ENCODE peak calls at places on chromosomes 13 and 19, in eight cellular contexts. One of them, this sample, is unnamed.

GRCh38 chr19:12939292-12939606 is 840 bp downstream of the CALR start:
- DNase-seq in aorta: no peak
- DNase-seq in iPS DF 6.9: no peak
- DNase-seq in kidney: peak; percentile 78
- DNase-seq in fibroblast of lung: peak; percentile 57
- DNase-seq in spleen: no peak
- DNase-seq in osteoblast: peak; percentile 94
- DNase-seq in effector memory CD4-positive, alpha-beta T cell: no peak
- DNase-seq in this sample: no peak

GRCh38 chr19:16052353-16052752 is 23.9 kb upstream of the TPM4 start:
- DNase-seq in effector memory CD4-positive, alpha-beta T cell: no peak
- DNase-seq in kidney: no peak
- DNase-seq in fibroblast of lung: no peak
- DNase-seq in iPS DF 6.9: no peak
- DNase-seq in spleen: no peak
- DNase-seq in osteoblast: no peak
- DNase-seq in aorta: peak; percentile 28
- DNase-seq in this sample: no peak

GRCh38 chr19:17469092-17469370 is 1.3 kb upstream of the SLC27A1 start:
- DNase-seq in aorta: no peak
- DNase-seq in spleen: no peak
- DNase-seq in fibroblast of lung: no peak
- DNase-seq in kidney: no peak
- DNase-seq in iPS DF 6.9: no peak
- DNase-seq in effector memory CD4-positive, alpha-beta T cell: no peak
- DNase-seq in osteoblast: peak; percentile 56
- DNase-seq in this sample: no peak

GRCh38 chr13:41564046-41564445 is 106.7 kb downstream of the RGCC start:
- DNase-seq in fibroblast of lung: peak; percentile 41
- DNase-seq in iPS DF 6.9: no peak
- DNase-seq in osteoblast: no peak
- DNase-seq in aorta: no peak
- DNase-seq in kidney: no peak
- DNase-seq in effector memory CD4-positive, alpha-beta T cell: no peak
- DNase-seq in spleen: no peak
- DNase-seq in this sample: no peak

GRCh38 chr19:28468701-28469459 is 744.1 kb downstream of the UQCRFS1 start:
- DNase-seq in aorta: peak; percentile 56
- DNase-seq in osteoblast: peak; percentile 87
- DNase-seq in iPS DF 6.9: no peak
- DNase-seq in spleen: peak; percentile 85
- DNase-seq in kidney: peak; percentile 72
- DNase-seq in fibroblast of lung: peak; percentile 77
- DNase-seq in effector memory CD4-positive, alpha-beta T cell: no peak
- DNase-seq in this sample: no peak

GRCh38 chr13:78215458-78215857 is 296.8 kb upstream of the EDNRB start:
- DNase-seq in iPS DF 6.9: no peak
- DNase-seq in fibroblast of lung: no peak
- DNase-seq in aorta: no peak
- DNase-seq in spleen: no peak
- DNase-seq in effector memory CD4-positive, alpha-beta T cell: no peak
- DNase-seq in osteoblast: no peak
- DNase-seq in kidney: no peak
- DNase-seq in this sample: no peak

GRCh38 chr13:39965309-39965708 is 309.8 kb downstream of the COG6 start:
- DNase-seq in aorta: no peak
- DNase-seq in effector memory CD4-positive, alpha-beta T cell: no peak
- DNase-seq in fibroblast of lung: no peak
- DNase-seq in kidney: no peak
- DNase-seq in osteoblast: no peak
- DNase-seq in iPS DF 6.9: no peak
- DNase-seq in spleen: no peak
- DNase-seq in this sample: no peak

GRCh38 chr13:39451860-39452301 is 151.1 kb downstream of the LHFPL6 start:
- DNase-seq in kidney: no peak
- DNase-seq in spleen: no peak
- DNase-seq in osteoblast: no peak
- DNase-seq in effector memory CD4-positive, alpha-beta T cell: no peak
- DNase-seq in aorta: no peak
- DNase-seq in fibroblast of lung: peak; percentile 37
- DNase-seq in iPS DF 6.9: no peak
- DNase-seq in this sample: no peak

GRCh38 chr13:108377646-108378206 is 108.2 kb downstream of the TNFSF13B start:
- DNase-seq in spleen: no peak
- DNase-seq in kidney: no peak
- DNase-seq in osteoblast: no peak
- DNase-seq in effector memory CD4-positive, alpha-beta T cell: no peak
- DNase-seq in aorta: no peak
- DNase-seq in iPS DF 6.9: no peak
- DNase-seq in fibroblast of lung: no peak
- DNase-seq in this sample: no peak

GRCh38 chr13:50124536-50125305 is 109.5 kb downstream of the KCNRG start:
- DNase-seq in spleen: peak; percentile 99
- DNase-seq in effector memory CD4-positive, alpha-beta T cell: peak; percentile 92
- DNase-seq in kidney: no peak
- DNase-seq in osteoblast: peak; percentile 92
- DNase-seq in iPS DF 6.9: no peak
- DNase-seq in fibroblast of lung: peak; percentile 97
- DNase-seq in aorta: peak; percentile 99
- DNase-seq in this sample: peak; percentile 98

GRCh38 chr19:33399081-33399744 is 25.7 kb downstream of the CEBPG start:
- DNase-seq in aorta: peak; percentile 40
- DNase-seq in kidney: peak; percentile 66
- DNase-seq in iPS DF 6.9: no peak
- DNase-seq in effector memory CD4-positive, alpha-beta T cell: no peak
- DNase-seq in spleen: peak; percentile 56
- DNase-seq in fibroblast of lung: no peak
- DNase-seq in osteoblast: peak; percentile 22
- DNase-seq in this sample: no peak

GRCh38 chr19:14146789-14147216 is 10.4 kb upstream of the ASF1B start:
- DNase-seq in iPS DF 6.9: no peak
- DNase-seq in effector memory CD4-positive, alpha-beta T cell: no peak
- DNase-seq in aorta: no peak
- DNase-seq in spleen: no peak
- DNase-seq in fibroblast of lung: peak; percentile 81
- DNase-seq in osteoblast: peak; percentile 99
- DNase-seq in kidney: no peak
- DNase-seq in this sample: no peak

GRCh38 chr19:14570864-14571527 is 870 bp downstream of the NDUFB7 start:
- DNase-seq in aorta: no peak
- DNase-seq in osteoblast: peak; percentile 0
- DNase-seq in effector memory CD4-positive, alpha-beta T cell: no peak
- DNase-seq in spleen: no peak
- DNase-seq in iPS DF 6.9: no peak
- DNase-seq in kidney: no peak
- DNase-seq in fibroblast of lung: no peak
- DNase-seq in this sample: no peak

GRCh38 chr13:110322126-110322827 is 15.2 kb downstream of the COL4A2 start:
- DNase-seq in fibroblast of lung: no peak
- DNase-seq in effector memory CD4-positive, alpha-beta T cell: no peak
- DNase-seq in spleen: no peak
- DNase-seq in iPS DF 6.9: no peak
- DNase-seq in kidney: peak; percentile 72
- DNase-seq in osteoblast: no peak
- DNase-seq in aorta: no peak
- DNase-seq in this sample: no peak

GRCh38 chr19:22354665-22355064 is 67.5 kb downstream of the ZNF98 start:
- DNase-seq in osteoblast: no peak
- DNase-seq in spleen: no peak
- DNase-seq in iPS DF 6.9: no peak
- DNase-seq in effector memory CD4-positive, alpha-beta T cell: no peak
- DNase-seq in kidney: no peak
- DNase-seq in fibroblast of lung: no peak
- DNase-seq in aorta: no peak
- DNase-seq in this sample: no peak
- H3K9me3 ChIP-seq in osteoblast: peaks cover 5% of the 10 kb centered on the region
- H3K9me3 ChIP-seq in spleen: peaks cover 3% of the 10 kb centered on the region
- H3K9me3 ChIP-seq in iPS DF 6.9: no peaks in the 10 kb centered on the region
- H3K9me3 ChIP-seq in effector memory CD4-positive, alpha-beta T cell: no peaks in the 10 kb centered on the region
- H3K9me3 ChIP-seq in kidney: no peaks in the 10 kb centered on the region
- H3K9me3 ChIP-seq in fibroblast of lung: no peaks in the 10 kb centered on the region
- H3K9me3 ChIP-seq in aorta: peaks cover 1% of the 10 kb centered on the region
- H3K9me3 ChIP-seq in this sample: no peaks in the 10 kb centered on the region

DNA sequence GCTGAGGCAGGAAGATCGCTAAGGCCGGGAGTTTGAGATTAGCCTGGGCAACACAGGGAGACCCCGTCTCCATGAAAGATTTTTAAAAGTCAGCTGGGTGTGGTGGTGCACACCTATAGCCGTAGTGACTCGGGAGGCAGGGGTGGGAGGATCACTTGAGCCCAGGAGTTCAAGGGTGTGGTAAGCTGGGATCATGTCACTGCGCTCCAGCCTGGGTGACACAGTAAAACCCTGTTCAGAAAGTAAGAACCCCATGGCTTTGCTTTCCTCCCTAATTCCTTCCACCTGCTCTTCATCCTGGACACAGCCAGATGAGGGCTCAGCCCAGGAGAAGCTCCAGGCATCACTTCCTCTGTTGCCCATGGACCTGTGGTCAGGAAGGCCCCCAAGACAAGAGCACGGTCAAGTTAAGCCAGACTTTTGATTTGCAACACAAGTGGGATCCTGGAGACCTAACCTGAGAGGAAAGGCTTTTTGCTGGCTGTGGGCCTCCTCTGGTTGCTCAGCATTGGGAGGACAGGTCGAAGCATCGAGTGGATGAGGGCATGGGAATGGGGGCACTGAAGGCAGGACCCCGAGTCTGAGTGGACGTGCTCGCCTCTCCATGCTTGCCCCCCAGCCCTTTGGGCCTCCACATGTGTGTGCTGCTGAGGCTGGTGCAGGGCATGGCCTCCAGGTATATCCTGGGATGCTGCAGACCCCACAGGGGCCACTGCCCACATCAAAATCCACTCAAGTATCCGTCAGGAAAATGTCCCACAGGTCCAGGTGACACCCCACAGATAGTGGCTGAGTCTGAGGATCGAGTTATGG is 25.4 kb downstream of the TUBA3C start:
- DNase-seq in fibroblast of lung: no peak
- DNase-seq in aorta: no peak
- DNase-seq in spleen: no peak
- DNase-seq in iPS DF 6.9: no peak
- DNase-seq in osteoblast: peak; percentile 61
- DNase-seq in effector memory CD4-positive, alpha-beta T cell: no peak
- DNase-seq in kidney: no peak
- DNase-seq in this sample: no peak
- H3K9me3 ChIP-seq in fibroblast of lung: no peaks in the 10 kb centered on the region
- H3K9me3 ChIP-seq in aorta: no peaks in the 10 kb centered on the region
- H3K9me3 ChIP-seq in spleen: no peaks in the 10 kb centered on the region
- H3K9me3 ChIP-seq in iPS DF 6.9: peaks cover 52% of the 10 kb centered on the region
- H3K9me3 ChIP-seq in osteoblast: peaks cover 4% of the 10 kb centered on the region
- H3K9me3 ChIP-seq in effector memory CD4-positive, alpha-beta T cell: no peaks in the 10 kb centered on the region
- H3K9me3 ChIP-seq in kidney: no peaks in the 10 kb centered on the region
- H3K9me3 ChIP-seq in this sample: no peaks in the 10 kb centered on the region

GRCh38 chr19:9329999-9330398 is 6.0 kb downstream of the ZNF559 start:
- DNase-seq in spleen: no peak
- DNase-seq in fibroblast of lung: no peak
- DNase-seq in effector memory CD4-positive, alpha-beta T cell: no peak
- DNase-seq in iPS DF 6.9: no peak
- DNase-seq in aorta: no peak
- DNase-seq in osteoblast: no peak
- DNase-seq in kidney: no peak
- DNase-seq in this sample: no peak
- H3K9me3 ChIP-seq in spleen: peaks cover 97% of the 10 kb centered on the region
- H3K9me3 ChIP-seq in fibroblast of lung: no peaks in the 10 kb centered on the region
- H3K9me3 ChIP-seq in effector memory CD4-positive, alpha-beta T cell: peaks cover 22% of the 10 kb centered on the region
- H3K9me3 ChIP-seq in iPS DF 6.9: peaks cover 2% of the 10 kb centered on the region
- H3K9me3 ChIP-seq in aorta: peaks cover 13% of the 10 kb centered on the region
- H3K9me3 ChIP-seq in osteoblast: peaks cover 12% of the 10 kb centered on the region
- H3K9me3 ChIP-seq in kidney: peaks cover 63% of the 10 kb centered on the region
- H3K9me3 ChIP-seq in this sample: peaks cover 29% of the 10 kb centered on the region

GRCh38 chr19:57028804-57029525 is 90.8 kb upstream of the USP29 start:
- DNase-seq in effector memory CD4-positive, alpha-beta T cell: no peak
- DNase-seq in aorta: no peak
- DNase-seq in spleen: no peak
- DNase-seq in fibroblast of lung: no peak
- DNase-seq in kidney: no peak
- DNase-seq in osteoblast: no peak
- DNase-seq in iPS DF 6.9: no peak
- DNase-seq in this sample: no peak

GRCh38 chr19:57031156-57031555 is 88.6 kb upstream of the USP29 start:
- DNase-seq in kidney: no peak
- DNase-seq in iPS DF 6.9: no peak
- DNase-seq in effector memory CD4-positive, alpha-beta T cell: no peak
- DNase-seq in aorta: no peak
- DNase-seq in spleen: no peak
- DNase-seq in osteoblast: no peak
- DNase-seq in fibroblast of lung: no peak
- DNase-seq in this sample: no peak

DNA sequence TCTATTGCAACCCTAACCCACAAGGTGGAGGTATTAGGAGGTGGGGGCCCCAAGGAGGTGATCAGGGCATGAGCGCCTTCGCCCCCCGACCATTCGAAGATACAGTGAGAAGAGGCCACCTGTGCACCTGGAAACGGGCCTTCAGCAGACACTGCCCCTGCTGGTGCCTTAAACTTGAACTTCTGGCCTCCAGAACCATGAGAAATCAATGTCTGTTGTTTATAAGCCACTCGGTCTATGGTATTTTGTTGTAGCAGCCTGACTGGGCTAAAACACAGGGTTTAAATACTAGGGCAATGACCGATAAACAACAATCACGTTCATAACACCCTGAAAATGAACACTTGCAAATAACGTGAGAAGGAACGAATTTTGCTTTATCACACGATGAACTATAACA is 85.2 kb upstream of the USP29 start:
- DNase-seq in aorta: no peak
- DNase-seq in osteoblast: no peak
- DNase-seq in fibroblast of lung: no peak
- DNase-seq in effector memory CD4-positive, alpha-beta T cell: no peak
- DNase-seq in iPS DF 6.9: no peak
- DNase-seq in spleen: no peak
- DNase-seq in kidney: no peak
- DNase-seq in this sample: no peak
- H3K9me3 ChIP-seq in aorta: peaks cover 2% of the 10 kb centered on the region
- H3K9me3 ChIP-seq in osteoblast: no peaks in the 10 kb centered on the region
- H3K9me3 ChIP-seq in fibroblast of lung: no peaks in the 10 kb centered on the region
- H3K9me3 ChIP-seq in effector memory CD4-positive, alpha-beta T cell: no peaks in the 10 kb centered on the region
- H3K9me3 ChIP-seq in iPS DF 6.9: peaks cover 14% of the 10 kb centered on the region
- H3K9me3 ChIP-seq in spleen: peaks cover 1% of the 10 kb centered on the region
- H3K9me3 ChIP-seq in kidney: peaks cover 4% of the 10 kb centered on the region
- H3K9me3 ChIP-seq in this sample: no peaks in the 10 kb centered on the region

DNA sequence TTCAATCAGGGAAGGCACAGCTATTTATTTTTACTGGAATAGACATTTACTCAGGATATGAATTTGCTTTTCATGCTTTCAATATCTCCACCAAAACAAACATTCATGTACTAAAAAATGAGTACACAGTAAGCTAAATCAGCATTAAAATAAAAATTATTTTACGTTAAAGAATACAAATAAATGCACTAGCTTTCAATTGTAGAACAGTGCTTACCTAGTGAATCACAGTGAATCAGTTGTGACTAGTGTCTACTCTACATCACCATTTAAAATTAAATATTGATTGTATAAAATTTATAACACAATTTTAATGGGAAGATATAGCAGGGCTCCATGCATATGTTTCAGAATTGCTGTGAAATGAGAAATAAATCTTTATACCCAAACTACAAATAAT is 929.6 kb upstream of the ATXN8OS start:
- DNase-seq in osteoblast: no peak
- DNase-seq in kidney: no peak
- DNase-seq in fibroblast of lung: no peak
- DNase-seq in spleen: no peak
- DNase-seq in aorta: no peak
- DNase-seq in effector memory CD4-positive, alpha-beta T cell: no peak
- DNase-seq in iPS DF 6.9: no peak
- DNase-seq in this sample: no peak
- H3K9me3 ChIP-seq in osteoblast: peaks cover 4% of the 10 kb centered on the region
- H3K9me3 ChIP-seq in kidney: no peaks in the 10 kb centered on the region
- H3K9me3 ChIP-seq in fibroblast of lung: no peaks in the 10 kb centered on the region
- H3K9me3 ChIP-seq in spleen: no peaks in the 10 kb centered on the region
- H3K9me3 ChIP-seq in aorta: no peaks in the 10 kb centered on the region
- H3K9me3 ChIP-seq in effector memory CD4-positive, alpha-beta T cell: no peaks in the 10 kb centered on the region
- H3K9me3 ChIP-seq in iPS DF 6.9: no peaks in the 10 kb centered on the region
- H3K9me3 ChIP-seq in this sample: no peaks in the 10 kb centered on the region

GRCh38 chr19:23222998-23223652 is 27.1 kb downstream of the ZNF724 start:
- DNase-seq in spleen: no peak
- DNase-seq in iPS DF 6.9: no peak
- DNase-seq in osteoblast: no peak
- DNase-seq in effector memory CD4-positive, alpha-beta T cell: no peak
- DNase-seq in kidney: no peak
- DNase-seq in aorta: no peak
- DNase-seq in fibroblast of lung: no peak
- DNase-seq in this sample: no peak
- H3K9me3 ChIP-seq in spleen: peaks cover 97% of the 10 kb centered on the region
- H3K9me3 ChIP-seq in iPS DF 6.9: peaks cover 6% of the 10 kb centered on the region
- H3K9me3 ChIP-seq in osteoblast: peaks cover 20% of the 10 kb centered on the region
- H3K9me3 ChIP-seq in effector memory CD4-positive, alpha-beta T cell: peaks cover 16% of the 10 kb centered on the region
- H3K9me3 ChIP-seq in kidney: peaks cover 45% of the 10 kb centered on the region
- H3K9me3 ChIP-seq in aorta: peaks cover 11% of the 10 kb centered on the region
- H3K9me3 ChIP-seq in fibroblast of lung: peaks cover 3% of the 10 kb centered on the region
- H3K9me3 ChIP-seq in this sample: peaks cover 30% of the 10 kb centered on the region